ENCODE peak calls at places on chromosomes 2 and 18, in six cellular contexts. D is tibial nerve, U is uterus, C is natural killer cell, Y is RWPE1, L is thoracic aorta. N is an unnamed sample.

GRCh38 chr2:84844141-84844540 is 36.7 kb downstream of the TRABD2A start:
- DNase-seq in Y (no peak), U (no peak), C (no peak), D (no peak), L (no peak), N (no peak)

GRCh38 chr2:26692814-26693286 is 328 bp downstream of the KCNK3 start:
- DNase-seq in L (no peak), D (no peak), C (no peak), Y (no peak), U (no peak), N (no peak)

GRCh38 chr2:239026711-239027430 is 179.0 kb downstream of the TWIST2 start:
- DNase-seq in L (no peak), D (no peak), Y (no peak), C (no peak), U (no peak), N (no peak)

GRCh38 chr2:36184848-36185247 is 170.7 kb upstream of the CRIM1 start:
- DNase-seq in D (no peak), Y (no peak), U (no peak), C (no peak), L (no peak), N (no peak)

GRCh38 chr2:30366199-30366691 is 80.8 kb upstream of the LCLAT1 start:
- DNase-seq in U (no peak), L (no peak), D (no peak), C (no peak), Y (no peak), N (no peak)

GRCh38 chr2:98170076-98170475 is 83.1 kb downstream of the VWA3B start:
- DNase-seq in U (no peak), Y (no peak), D (no peak), L (no peak), C (no peak), N (no peak)

GRCh38 chr2:214005337-214005736 is 405.5 kb upstream of the VWC2L start:
- DNase-seq in L (no peak), D (no peak), Y (no peak), C (no peak), U (no peak), N (no peak)

GRCh38 chr2:239275871-239276812 is 124.7 kb downstream of the HDAC4 start:
- DNase-seq in C (no peak), Y (no peak), L (no peak), U (no peak), D (no peak), N (no peak)

GRCh38 chr2:102520009-102520408 is 47.0 kb downstream of the SLC9A4 start:
- DNase-seq in Y (peak), U (no peak), D (no peak), C (no peak), L (no peak), N (peak)

GRCh38 chr18:54806526-54806925 is 21.8 kb upstream of the RAB27B start:
- DNase-seq in C (no peak), L (no peak), D (no peak), Y (no peak), U (no peak), N (no peak)

GRCh38 chr2:100250645-100251044 is 71.7 kb downstream of the LONRF2 start:
- DNase-seq in L (no peak), D (no peak), Y (no peak), U (no peak), C (no peak), N (no peak)

GRCh38 chr2:164784376-164784775 is 57.2 kb downstream of the COBLL1 start:
- DNase-seq in D (no peak), C (no peak), L (no peak), Y (no peak), U (no peak), N (no peak)

GRCh38 chr2:26346454-26347053 is at the start of gene ADGRF3:
- DNase-seq in C (peak), U (peak), L (no peak), Y (no peak), D (no peak), N (peak)

GRCh38 chr2:179745615-179746263 is 115.7 kb downstream of the ZNF385B start:
- DNase-seq in C (no peak), Y (no peak), D (no peak), U (no peak), L (no peak), N (no peak)

GRCh38 chr18:74896390-74896991 is 298.8 kb downstream of the ZNF407 start:
- DNase-seq in L (no peak), Y (peak), U (no peak), C (peak), D (no peak), N (peak)

GRCh38 chr2:10880586-10881321 is 31.0 kb upstream of the KCNF1 start:
- DNase-seq in L (no peak), U (no peak), C (no peak), Y (no peak), D (no peak), N (no peak)

GRCh38 chr2:68431316-68431972 is 35.6 kb downstream of the FBXO48 start:
- DNase-seq in D (no peak), L (no peak), C (no peak), U (no peak), Y (no peak), N (no peak)

GRCh38 chr18:7230646-7231349 is at the start of gene LRRC30:
- DNase-seq in L (no peak), D (no peak), U (no peak), Y (no peak), C (no peak), N (no peak)

GRCh38 chr2:223943561-223944008 is 1.6 kb downstream of the WDFY1 start:
- DNase-seq in C (no peak), Y (peak), D (no peak), L (no peak), U (no peak), N (peak)

DNA sequence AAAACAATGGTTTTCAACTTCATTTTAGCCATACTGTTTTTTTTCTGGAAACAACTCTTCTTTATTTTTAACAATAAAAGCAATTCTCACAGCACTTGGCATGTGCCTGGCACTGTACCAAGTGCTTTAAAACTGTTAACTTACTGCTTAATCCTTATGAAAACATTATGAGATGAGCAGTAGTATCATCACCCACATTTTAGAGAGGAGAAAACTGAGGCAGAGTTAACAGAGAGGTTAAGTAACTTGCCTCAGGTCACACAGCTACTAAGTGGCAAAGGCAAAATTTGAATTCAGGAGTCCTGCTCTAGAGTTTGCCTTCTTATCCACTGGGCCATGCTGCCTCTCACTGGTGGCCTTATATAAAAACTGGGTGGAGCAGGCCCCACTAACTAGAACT is 23.2 kb downstream of the CTIF start:
- DNase-seq in U (no peak), C (no peak), L (no peak), Y (no peak), D (no peak), N (no peak)
- TF ChIP-seq CTCF in U (no peak), C (no peak), L (no peak), Y (no peak), D (no peak), N (no peak)

GRCh38 chr2:222689322-222689721 is 17.9 kb downstream of the MOGAT1 start:
- DNase-seq in Y (no peak), U (no peak), C (no peak), L (no peak), D (no peak), N (no peak)

GRCh38 chr2:222688912-222689311 is 17.5 kb downstream of the MOGAT1 start:
- DNase-seq in L (no peak), D (no peak), C (no peak), U (no peak), Y (no peak), N (no peak)

GRCh38 chr2:222690564-222691200 is 19.2 kb downstream of the MOGAT1 start:
- DNase-seq in L (no peak), Y (peak), U (peak), C (peak), D (peak), N (peak)

GRCh38 chr2:222698276-222698675 is 26.8 kb downstream of the MOGAT1 start:
- DNase-seq in C (no peak), D (no peak), Y (no peak), U (no peak), L (no peak), N (no peak)

DNA sequence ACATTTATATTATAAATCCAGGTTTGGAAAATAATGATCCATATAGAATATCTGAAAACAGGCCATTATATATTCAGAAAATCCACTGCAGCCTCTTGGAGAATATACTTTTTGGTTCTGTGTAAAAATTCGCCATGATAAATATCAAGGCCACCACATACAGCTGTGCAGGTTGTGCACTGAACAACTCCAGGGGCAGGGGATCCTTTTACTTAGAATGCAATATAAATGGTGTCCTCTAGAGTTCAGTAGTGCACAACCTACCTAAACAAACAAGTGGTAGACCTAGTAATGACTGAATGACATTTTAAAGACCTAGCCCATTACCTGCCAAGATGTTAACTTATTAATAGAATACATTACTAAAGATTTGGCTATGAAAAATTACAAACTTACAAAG is 22.4 kb downstream of the MOGAT1 start:
- DNase-seq in Y (peak), D (no peak), U (no peak), C (no peak), L (no peak), N (no peak)
- TF ChIP-seq CTCF in Y (no peak), D (no peak), U (no peak), C (no peak), L (no peak), N (no peak)

DNA sequence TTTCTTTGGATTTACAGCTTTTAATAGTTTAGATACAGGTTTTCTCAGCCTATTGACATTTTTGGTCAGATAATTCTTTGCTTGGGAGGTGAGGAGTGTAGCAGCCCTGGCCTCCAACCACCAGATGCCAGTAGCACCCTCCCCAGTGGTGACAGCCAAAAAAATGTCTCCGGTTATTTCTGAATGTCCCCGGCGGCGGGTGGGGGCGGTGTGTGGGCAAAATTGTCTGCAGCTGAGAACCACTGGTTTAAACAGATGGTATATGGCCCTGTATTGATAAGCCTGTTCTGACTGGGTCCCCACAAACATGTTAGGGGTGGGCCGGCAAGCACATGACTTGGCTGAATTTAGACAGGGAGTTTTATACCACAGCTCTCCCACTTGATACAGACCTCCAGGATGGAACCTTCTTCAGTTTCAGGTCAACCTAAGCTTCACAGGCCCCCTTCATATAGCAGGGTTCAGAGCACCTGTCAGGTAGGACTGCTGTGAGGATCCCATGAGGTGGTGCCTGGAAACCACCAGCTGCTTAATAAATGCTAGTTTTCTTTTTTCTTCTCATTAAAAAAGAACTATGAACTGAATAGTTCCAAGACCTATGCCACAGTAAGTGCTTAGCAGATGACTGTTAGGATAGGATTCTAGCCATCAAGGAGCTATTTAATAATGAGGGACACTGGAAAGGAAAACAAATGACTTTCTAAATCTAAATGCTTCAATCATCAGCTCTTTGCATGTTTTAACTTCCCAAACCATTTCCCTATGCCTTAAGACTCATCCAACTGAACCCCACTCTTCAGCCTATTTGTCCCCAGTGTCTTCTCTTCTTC is 18.1 kb downstream of the LPIN2 start:
- DNase-seq in Y (no peak), D (no peak), L (no peak), U (no peak), C (peak), N (peak)
- TF ChIP-seq CTCF in Y (no peak), D (peak), L (peak), U (no peak), C (peak), N (peak)

GRCh38 chr2:199480966-199481365 is 23.2 kb upstream of the SATB2 start:
- DNase-seq in U (no peak), C (no peak), Y (no peak), L (no peak), D (no peak), N (no peak)
- TF ChIP-seq CTCF in U (no peak), C (no peak), Y (no peak), L (no peak), D (no peak), N (no peak)

GRCh38 chr2:40488101-40488598 is 36.3 kb upstream of the SLC8A1 start:
- DNase-seq in U (peak), Y (peak), L (no peak), C (no peak), D (no peak), N (no peak)
- TF ChIP-seq CTCF in U (peak), Y (peak), L (peak), C (no peak), D (peak), N (peak)

GRCh38 chr18:23616258-23616657 is 30.0 kb upstream of the NPC1 start:
- DNase-seq in C (no peak), L (no peak), U (no peak), Y (no peak), D (no peak), N (no peak)

GRCh38 chr18:23617412-23618009 is 31.2 kb upstream of the NPC1 start:
- DNase-seq in C (no peak), L (no peak), Y (no peak), U (no peak), D (no peak), N (no peak)

GRCh38 chr18:23618862-23619387 is 32.6 kb upstream of the NPC1 start:
- DNase-seq in D (no peak), U (peak), C (no peak), L (no peak), Y (no peak), N (peak)

GRCh38 chr18:23623040-23623439 is 36.7 kb upstream of the NPC1 start:
- DNase-seq in Y (no peak), D (no peak), L (no peak), U (no peak), C (no peak), N (no peak)

DNA sequence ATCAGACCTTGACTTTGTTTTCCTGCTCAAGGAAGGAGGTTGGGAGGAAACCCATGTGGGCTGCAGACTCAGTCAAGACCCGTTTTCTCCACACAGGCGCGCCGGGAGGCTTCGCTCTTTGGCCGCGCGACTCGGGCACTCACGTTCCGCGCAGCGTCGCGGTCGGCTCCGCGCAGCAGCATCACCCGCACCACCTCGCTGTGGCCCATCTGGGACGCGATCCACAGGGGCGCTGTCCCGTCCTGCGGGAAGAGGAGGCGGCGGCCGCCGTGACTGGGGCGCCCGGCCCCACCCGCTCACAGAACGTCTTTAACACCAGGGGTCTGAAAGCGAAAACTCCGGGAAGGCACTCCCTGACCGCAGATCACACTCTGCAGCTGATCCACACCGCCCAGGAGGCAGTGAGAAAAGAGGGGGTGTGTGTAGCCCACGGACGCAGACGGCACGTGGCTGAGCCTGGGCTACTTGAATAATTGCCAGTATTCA is 33.1 kb upstream of the NPC1 start:
- DNase-seq in L (no peak), U (peak), Y (no peak), C (peak), D (no peak), N (no peak)
- TF ChIP-seq CTCF in L (peak), U (peak), Y (no peak), C (no peak), D (peak), N (no peak)

DNA sequence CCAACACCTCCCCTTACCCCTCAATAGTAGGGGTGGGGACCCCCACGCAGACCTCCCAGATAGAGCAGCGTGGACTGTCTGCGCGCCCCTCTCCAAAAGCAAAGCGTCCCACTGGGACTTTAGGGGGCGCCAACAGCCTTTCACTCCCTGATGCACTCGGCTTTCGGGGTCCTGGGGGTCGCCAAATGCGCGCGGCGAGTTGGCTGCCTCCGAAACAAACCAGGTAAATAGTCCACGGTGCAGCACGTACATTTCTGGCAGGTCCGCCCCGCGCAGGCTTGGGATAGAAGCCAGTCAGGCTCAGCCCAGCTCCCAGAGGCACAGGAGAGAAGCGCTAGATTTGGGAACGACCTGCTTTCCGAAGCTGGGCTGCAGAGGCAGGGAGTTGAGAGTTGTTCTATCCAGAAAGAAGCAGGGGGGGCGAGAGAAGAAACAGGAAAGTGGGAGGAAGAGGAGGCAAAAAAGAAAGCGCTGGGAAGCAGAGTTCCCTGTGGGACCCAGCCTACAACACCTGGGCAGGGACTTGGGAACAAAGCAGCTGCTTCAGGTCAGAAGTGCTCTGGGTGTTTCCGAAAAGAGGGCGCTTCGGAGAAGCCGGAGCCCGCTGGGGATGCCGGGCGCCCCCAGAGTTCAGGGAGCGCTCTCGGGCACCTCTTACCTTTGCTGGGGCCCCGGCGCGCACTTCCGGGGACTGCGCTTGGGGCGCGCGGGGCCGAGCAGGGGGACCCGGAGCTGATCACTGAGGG is 544 bp downstream of the EVA1A start:
- DNase-seq in L (no peak), C (no peak), D (no peak), U (no peak), Y (peak), N (peak)
- TF ChIP-seq CTCF in L (no peak), C (no peak), D (peak), U (peak), Y (no peak), N (no peak)